ENCODE peak calls at places on chromosome 17, in four cellular contexts. J, O, A and M are unnamed samples.
A peak's percentile ranks its signal among the peaks of the same experiment; 100 is the strongest.

GRCh38 chr17:7184091-7184488 is 4.9 kb upstream of the ASGR1 start:
- DNase-seq in J (peak; percentile 33), O (peak; percentile 84), A (peak; percentile 84), M (peak; percentile 84)

GRCh38 chr17:63124536-63124935 is 158.5 kb downstream of the TANC2 start:
- DNase-seq in J (no peak), O (no peak), A (no peak), M (no peak)

GRCh38 chr17:40538019-40538935 is 27.0 kb downstream of the CCR7 start:
- DNase-seq in J (no peak), O (no peak), A (no peak), M (peak; percentile 78)

GRCh38 chr17:46865100-46865499 is 13.7 kb downstream of the WNT9B start:
- DNase-seq in J (no peak), O (no peak), A (no peak), M (no peak)

GRCh38 chr17:74201250-74201649 is 2.2 kb upstream of the RPL38 start:
- DNase-seq in J (no peak), O (no peak), A (no peak), M (no peak)

GRCh38 chr17:78804777-78805176 is 22.7 kb upstream of the CYTH1 start:
- DNase-seq in J (no peak), O (no peak), A (no peak), M (no peak)

GRCh38 chr17:79391808-79392233 is 219.0 kb downstream of the RBFOX3 start:
- DNase-seq in J (peak; percentile 54), O (peak; percentile 80), A (peak; percentile 48), M (peak; percentile 55)

GRCh38 chr17:71099003-71099710 is 929.8 kb downstream of the KCNJ2 start:
- DNase-seq in J (no peak), O (no peak), A (no peak), M (no peak)

DNA sequence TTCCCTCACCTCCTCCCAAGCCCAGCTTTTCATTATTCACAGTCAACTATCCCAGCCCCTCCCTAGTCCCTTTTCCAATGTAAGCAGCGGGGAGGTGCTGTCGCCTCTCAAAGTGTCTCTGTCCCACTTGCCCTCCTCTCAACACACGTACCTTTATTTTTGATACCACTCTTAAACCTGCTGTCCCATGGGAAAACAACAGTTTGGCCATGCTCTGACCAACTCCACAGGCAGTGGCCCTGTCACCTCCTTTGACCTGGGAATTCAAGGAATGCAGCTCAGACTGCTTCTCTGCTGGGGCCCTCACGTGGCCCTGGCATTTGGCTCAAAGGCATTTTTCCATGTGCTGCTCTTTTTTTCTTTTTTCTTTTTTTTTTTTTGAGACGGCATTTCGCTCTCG is 4.2 kb downstream of the LYRM9 start:
- DNase-seq in J (no peak), O (peak; percentile 35), A (peak; percentile 69), M (no peak)
- TF ChIP-seq POLR2AphosphoS5 in J (no peak), O (no peak), A (no peak), M (no peak)

DNA sequence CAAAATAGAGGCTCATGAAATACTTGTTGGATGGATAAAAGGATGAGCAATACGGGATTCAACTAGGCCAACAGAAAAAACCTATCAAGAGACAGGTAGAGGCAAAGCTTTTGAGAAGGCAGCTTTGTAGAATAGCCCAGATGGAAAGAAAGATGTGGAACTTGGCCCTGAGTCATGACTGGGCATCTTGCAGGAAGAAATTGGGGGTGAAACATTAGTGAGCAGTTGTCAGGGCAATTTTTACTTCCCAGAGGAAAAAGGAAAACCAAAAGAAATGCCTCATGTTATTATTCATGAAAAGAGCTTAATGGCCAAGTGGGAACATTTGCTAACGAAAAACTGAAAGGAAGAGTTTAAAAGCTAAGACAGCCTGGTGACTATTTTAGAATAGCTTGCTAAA is 180.1 kb downstream of the HS3ST3A1 start:
- DNase-seq in J (no peak), O (no peak), A (no peak), M (no peak)
- TF ChIP-seq POLR2AphosphoS5 in J (no peak), O (no peak), A (no peak), M (no peak)

GRCh38 chr17:55728361-55728760 is 5.7 kb upstream of the TMEM100 start:
- DNase-seq in J (no peak), O (no peak), A (no peak), M (no peak)

GRCh38 chr17:55730380-55730779 is 7.7 kb upstream of the TMEM100 start:
- DNase-seq in J (no peak), O (no peak), A (no peak), M (no peak)

GRCh38 chr17:55727920-55728319 is 5.3 kb upstream of the TMEM100 start:
- DNase-seq in J (no peak), O (no peak), A (no peak), M (no peak)

GRCh38 chr17:55729484-55729883 is 6.8 kb upstream of the TMEM100 start:
- DNase-seq in J (no peak), O (no peak), A (no peak), M (no peak)

GRCh38 chr17:55728833-55729232 is 6.2 kb upstream of the TMEM100 start:
- DNase-seq in J (no peak), O (no peak), A (no peak), M (no peak)
- TF ChIP-seq POLR2AphosphoS5 in J (no peak), O (no peak), A (no peak), M (no peak)

DNA sequence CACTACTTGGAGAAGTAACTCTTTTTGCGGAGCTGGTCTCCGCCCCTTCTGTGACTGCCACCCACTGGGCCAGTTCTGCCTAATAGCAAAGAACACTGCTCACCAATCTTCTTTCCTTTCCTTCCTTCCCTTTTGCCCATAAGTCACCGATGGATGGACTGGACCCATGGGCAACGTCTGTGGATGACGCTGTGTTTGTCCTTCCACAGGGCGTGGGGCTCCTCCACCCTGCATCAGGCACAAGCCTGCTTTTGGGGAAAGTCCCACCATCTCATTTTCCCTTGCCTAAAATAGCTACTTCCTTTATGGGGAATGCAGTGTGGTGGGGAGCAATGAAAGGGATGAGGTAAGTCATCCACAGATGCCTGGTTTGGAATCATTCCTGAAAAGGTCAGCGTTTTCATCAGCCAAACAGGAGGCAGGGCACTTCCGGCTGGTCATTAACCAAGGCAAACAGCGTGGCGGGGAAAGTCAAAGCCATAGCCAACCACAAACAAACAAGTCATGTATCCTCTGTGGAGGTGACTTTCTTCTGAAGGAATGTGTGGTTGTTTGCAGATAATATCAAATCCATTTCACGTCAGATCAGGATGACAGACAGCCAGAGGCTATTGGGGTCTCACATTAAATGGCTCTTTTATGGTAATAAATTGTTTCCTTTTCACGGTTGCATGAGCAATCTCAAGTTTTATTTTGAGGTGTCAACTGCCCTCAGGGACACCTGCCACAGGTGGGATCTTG is 30.7 kb upstream of the MED9 start:
- DNase-seq in J (no peak), O (peak; percentile 83), A (peak; percentile 98), M (peak; percentile 54)
- TF ChIP-seq POLR2AphosphoS5 in J (no peak), O (peak; percentile 59), A (no peak), M (peak; percentile 47)

GRCh38 chr17:49486012-49486641 is 9.0 kb upstream of the NGFR start:
- DNase-seq in J (peak; percentile 23), O (no peak), A (no peak), M (no peak)
- TF ChIP-seq POLR2AphosphoS5 in J (no peak), O (no peak), A (no peak), M (no peak)

DNA sequence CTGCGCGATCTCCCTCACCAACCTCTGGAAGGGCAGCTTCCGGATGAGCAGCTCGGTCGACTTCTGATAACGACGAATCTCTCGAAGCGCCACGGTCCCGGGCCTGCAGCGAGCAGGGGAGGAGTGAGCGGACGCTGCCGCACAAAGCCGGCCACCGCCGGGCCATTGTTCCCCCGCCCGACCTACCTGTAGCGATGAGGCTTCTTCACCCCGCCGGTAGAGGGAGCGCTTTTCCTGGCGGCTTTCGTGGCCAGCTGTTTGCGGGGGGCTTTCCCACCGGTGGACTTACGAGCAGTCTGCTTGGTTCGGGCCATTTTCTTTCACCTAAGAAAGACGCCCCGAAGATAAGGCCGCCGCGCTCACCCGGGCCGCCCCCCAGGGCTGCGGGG is 5.8 kb upstream of the UNK start:
- DNase-seq in J (peak; percentile 65), O (peak; percentile 62), A (peak; percentile 49), M (no peak)
- TF ChIP-seq POLR2AphosphoS5 in J (peak; percentile 72), O (peak; percentile 32), A (no peak), M (no peak)